ENCODE peak calls at places on chromosomes 4 and X, in seven cellular contexts. Q is CD4-positive, alpha-beta T cell; Y is ELR; B is sigmoid colon; Z is MV-4-11; J is astrocyte; H is MM.1S. V is an unnamed sample.

GRCh38 chr4:26058537-26058936 is 144.5 kb downstream of the SMIM20 start:
- DNase-seq in Q (no peak), Y (no peak), B (no peak), Z (no peak), J (no peak), H (no peak), V (no peak)

GRCh38 chr4:99655315-99656081 is 2.1 kb downstream of the C4orf54 start:
- DNase-seq in Q (no peak), Y (peak), B (peak), Z (no peak), J (peak), H (no peak), V (peak)

GRCh38 chr4:153465583-153465921 is 608 bp upstream of the TMEM131L start:
- DNase-seq in Q (peak), Y (peak), B (peak), Z (peak), J (no peak), H (peak), V (peak)

GRCh38 chr4:136731025-136731424 is 801.3 kb downstream of the PCDH18 start:
- DNase-seq in Q (no peak), Y (no peak), B (no peak), Z (no peak), J (no peak), H (no peak), V (no peak)

GRCh38 chr4:168218663-168219062 is 99.9 kb downstream of the DDX60 start:
- DNase-seq in Q (no peak), Y (peak), B (no peak), Z (no peak), J (peak), H (no peak), V (peak)

GRCh38 chr4:184475096-184475461 is 729 bp upstream of the IRF2 start:
- DNase-seq in Q (peak), Y (peak), B (peak), Z (peak), J (peak), H (peak), V (no peak)

GRCh38 chrX:123084797-123085196 is 99.3 kb upstream of the GRIA3 start:
- DNase-seq in Q (no peak), Y (no peak), B (no peak), Z (no peak), J (peak), H (no peak), V (no peak)

GRCh38 chrX:13515181-13515930 is 54.0 kb upstream of the EGFL6 start:
- DNase-seq in Q (no peak), Y (no peak), B (no peak), Z (no peak), J (no peak), H (no peak), V (no peak)

GRCh38 chrX:145630806-145631435 is 186.7 kb upstream of the SLITRK2 start:
- DNase-seq in Q (no peak), Y (no peak), B (no peak), Z (no peak), J (no peak), H (no peak), V (no peak)

GRCh38 chrX:16222123-16222522 is 54.8 kb downstream of the MAGEB17 start:
- DNase-seq in Q (no peak), Y (peak), B (no peak), Z (peak), J (peak), H (no peak), V (peak)

GRCh38 chrX:151009582-151009981 is 26.4 kb downstream of the HMGB3 start:
- DNase-seq in Q (no peak), Y (no peak), B (no peak), Z (no peak), J (no peak), H (no peak), V (no peak)

GRCh38 chr4:163109967-163110366 is 56.7 kb downstream of the NAF1 start:
- DNase-seq in Q (no peak), Y (no peak), B (no peak), Z (no peak), J (no peak), H (peak), V (no peak)

GRCh38 chr4:140367738-140368137 is 5.7 kb upstream of the SCOC start:
- DNase-seq in Q (no peak), Y (peak), B (no peak), Z (no peak), J (peak), H (no peak), V (no peak)

GRCh38 chrX:125826774-125827451 is 339.2 kb downstream of the DCAF12L2 start:
- DNase-seq in Q (no peak), Y (no peak), B (no peak), Z (no peak), J (no peak), H (no peak), V (no peak)

GRCh38 chr4:72418458-72418857 is 150.6 kb downstream of the ADAMTS3 start:
- DNase-seq in Q (no peak), Y (peak), B (no peak), Z (no peak), J (peak), H (no peak), V (peak)

GRCh38 chr4:874071-874470 is 48.1 kb upstream of the CPLX1 start:
- DNase-seq in Q (no peak), Y (no peak), B (no peak), Z (no peak), J (no peak), H (no peak), V (no peak)

GRCh38 chr4:186190456-186191265 is 706 bp upstream of the CYP4V2 start:
- DNase-seq in Q (peak), Y (peak), B (peak), Z (peak), J (peak), H (peak), V (no peak)

GRCh38 chr4:157713342-157713741 is 459.5 kb downstream of the GASK1B start:
- DNase-seq in Q (no peak), Y (no peak), B (no peak), Z (no peak), J (no peak), H (no peak), V (peak)